ENCODE peak calls at places on chromosomes 11 and 22, in six cellular contexts. P is IMR-90, A is K562, B is A549, X is GM12878, D is HepG2. N is an unnamed sample.

GRCh38 chr11:41201156-41201555 is 258.3 kb downstream of the LRRC4C start:
- DNase-seq in D (peak; percentile 21), A (peak; percentile 5), X (no peak), B (no peak), P (peak; percentile 0), N (peak; percentile 6)

GRCh38 chr11:19079643-19080440 is 19.3 kb upstream of the MRGPRX2 start:
- DNase-seq in P (peak; percentile 68), A (no peak), B (no peak), D (no peak), X (no peak), N (no peak)

GRCh38 chr11:128146926-128147605 is 440.3 kb downstream of the ETS1 start:
- DNase-seq in B (no peak), X (no peak), D (no peak), A (no peak), P (no peak), N (no peak)

GRCh38 chr11:104764718-104765045 is 133.6 kb downstream of the CASP12 start:
- DNase-seq in P (peak; percentile 6), A (no peak), D (no peak), B (no peak), X (no peak), N (no peak)

GRCh38 chr22:35746946-35747703 is 29.5 kb downstream of the APOL5 start:
- DNase-seq in X (no peak), P (peak; percentile 80), B (no peak), A (no peak), D (no peak), N (no peak)

GRCh38 chr22:44448271-44448780 is 49.7 kb downstream of the RTL6 start:
- DNase-seq in D (no peak), A (no peak), X (no peak), B (peak; percentile 58), P (peak; percentile 94), N (no peak)

GRCh38 chr22:18000441-18001039 is 23.8 kb downstream of the MICAL3 start:
- DNase-seq in D (no peak), B (no peak), P (no peak), X (no peak), A (no peak), N (peak; percentile 37)

GRCh38 chr11:36386411-36386810 is 90.3 kb downstream of the PRR5L start:
- DNase-seq in P (no peak), A (no peak), B (no peak), D (no peak), X (no peak), N (no peak)

GRCh38 chr11:83663446-83663845 is 377.3 kb upstream of the CCDC90B start:
- DNase-seq in A (no peak), B (no peak), P (peak; percentile 5), D (no peak), X (no peak), N (no peak)

GRCh38 chr11:18798941-18799469 is 7.4 kb upstream of the PTPN5 start:
- DNase-seq in A (no peak), B (no peak), D (no peak), P (no peak), X (no peak), N (peak; percentile 4)

GRCh38 chr11:64970731-64971151 is 1.2 kb downstream of the MAJIN start:
- DNase-seq in D (no peak), P (no peak), X (no peak), B (no peak), A (no peak), N (no peak)

GRCh38 chr22:20080776-20081654 is 974 bp downstream of the DGCR8 start:
- DNase-seq in P (peak; percentile 67), D (peak; percentile 43), B (peak; percentile 5), A (peak; percentile 76), X (no peak), N (peak; percentile 56)

GRCh38 chr11:61555978-61556377 is 24.9 kb downstream of the SYT7 start:
- DNase-seq in X (no peak), A (no peak), D (no peak), B (no peak), P (no peak), N (no peak)

GRCh38 chr11:63985812-63986155 is 454 bp upstream of the OTUB1 start:
- DNase-seq in X (peak; percentile 15), D (no peak), P (no peak), A (peak; percentile 52), B (no peak), N (no peak)

GRCh38 chr11:17633279-17633986 is 85.9 kb upstream of the MYOD1 start:
- DNase-seq in X (no peak), B (no peak), D (no peak), P (no peak), A (no peak), N (no peak)

GRCh38 chr11:61129608-61130523 is 27.6 kb downstream of the CD5 start:
- DNase-seq in P (peak; percentile 93), X (peak; percentile 44), A (peak; percentile 94), B (peak; percentile 99), D (peak; percentile 82), N (peak; percentile 95)

GRCh38 chr11:104668797-104669463 is 229.3 kb downstream of the CASP12 start:
- DNase-seq in B (no peak), D (peak; percentile 58), A (no peak), X (no peak), P (peak; percentile 94), N (no peak)

GRCh38 chr22:35966314-35967045 is 62.1 kb downstream of the RBFOX2 start:
- DNase-seq in P (peak; percentile 35), A (no peak), X (no peak), B (no peak), D (no peak), N (no peak)

DNA sequence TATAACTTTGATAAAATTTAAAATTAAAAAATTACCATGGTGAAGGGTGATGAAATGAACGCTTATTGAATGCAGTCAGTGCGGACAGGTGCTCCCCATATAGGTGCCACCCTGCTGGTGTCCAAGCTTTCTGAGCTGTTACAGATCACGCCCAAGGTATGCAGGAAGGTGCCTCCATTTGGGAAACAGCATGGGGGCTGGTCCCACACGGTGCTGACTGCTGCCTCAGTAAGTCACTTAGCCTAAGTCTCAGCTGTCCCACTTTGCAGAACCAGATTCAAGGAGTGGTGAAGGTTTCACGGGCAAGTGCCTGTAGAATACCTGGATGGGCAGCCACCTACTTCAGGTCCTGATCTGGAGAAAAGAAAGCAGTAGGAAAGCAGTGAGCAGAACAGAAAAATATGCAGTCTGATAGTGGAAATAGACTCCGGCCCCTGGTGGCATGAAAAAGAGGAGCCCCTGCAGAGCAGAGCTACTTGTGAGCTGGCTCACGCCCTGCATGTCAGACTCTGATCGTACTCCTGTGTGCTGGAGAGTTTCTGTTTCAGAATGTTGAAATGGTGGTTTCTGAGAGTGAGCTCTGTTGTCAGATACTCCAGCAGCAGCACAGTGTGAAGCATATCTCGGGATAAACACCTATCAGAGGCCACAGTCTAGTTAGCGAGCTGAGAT is 33.2 kb downstream of the ADORA2A start:
- DNase-seq in D (peak; percentile 28), X (peak; percentile 42), B (no peak), P (peak; percentile 28), A (no peak), N (no peak)
- TF ChIP-seq BHLHE40 in D (no peak), X (no peak), B (no peak), P (no peak), A (no peak), N (no peak)

DNA sequence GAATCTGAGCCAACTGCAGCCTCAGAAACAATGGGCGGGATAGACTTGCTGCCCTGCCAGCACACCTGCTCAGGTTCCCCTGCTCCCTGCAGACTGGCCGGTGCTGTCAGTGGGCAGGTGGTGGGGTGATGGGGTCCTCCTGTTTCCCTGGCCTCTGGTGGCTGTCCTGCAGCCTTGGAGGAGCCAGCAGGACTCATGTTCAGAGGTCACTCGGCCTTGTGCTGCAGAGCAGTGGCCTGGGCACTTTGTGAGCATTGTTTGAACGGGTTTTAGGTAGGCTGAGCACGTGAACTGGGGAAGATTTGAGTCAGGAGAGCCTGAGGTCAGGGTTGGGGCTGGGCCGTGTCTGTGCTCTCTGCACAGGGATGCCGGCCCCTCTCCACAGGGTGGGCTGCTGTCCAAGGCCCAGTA is 17.6 kb downstream of the PPIL2 start:
- DNase-seq in B (no peak), D (no peak), P (no peak), X (no peak), A (no peak), N (no peak)
- TF ChIP-seq BHLHE40 in B (no peak), D (no peak), P (no peak), X (no peak), A (no peak), N (no peak)

DNA sequence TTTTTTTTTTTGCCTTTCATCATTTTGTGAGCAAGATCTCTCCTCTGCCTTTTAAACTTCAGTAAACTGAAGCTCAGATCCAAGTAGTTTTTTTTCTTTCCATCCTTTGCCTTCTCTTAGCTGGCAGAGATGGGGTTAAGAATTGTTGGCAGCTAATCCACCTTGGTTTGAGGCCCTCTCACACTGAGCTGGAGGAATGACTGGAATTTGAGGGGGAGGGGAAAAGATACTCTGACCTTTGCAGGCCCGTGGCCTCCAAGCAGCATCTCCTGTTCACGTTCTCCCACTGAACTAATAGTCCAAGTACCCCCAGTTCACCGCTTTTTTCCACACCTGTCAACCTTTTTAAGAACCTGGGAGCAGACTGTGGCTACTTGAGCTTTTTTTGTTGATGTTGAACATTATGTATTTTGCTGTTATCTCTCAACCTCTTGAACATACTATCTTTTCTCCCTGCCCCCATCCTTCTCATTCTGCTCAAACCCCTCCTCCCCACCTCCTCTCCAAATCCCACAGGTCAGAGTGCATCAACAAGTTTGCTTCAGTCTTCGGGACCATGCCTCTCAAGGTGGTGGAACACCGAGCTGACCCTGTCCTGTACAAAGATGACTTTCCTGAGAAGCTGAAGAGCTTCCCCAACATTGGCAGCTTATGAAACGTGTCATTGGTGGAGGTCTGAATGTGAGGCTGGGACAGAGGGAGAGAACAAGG is 66.2 kb downstream of the ALX4 start:
- DNase-seq in A (no peak), D (peak; percentile 77), P (peak; percentile 46), B (peak; percentile 28), X (no peak), N (no peak)
- TF ChIP-seq BHLHE40 in A (no peak), D (peak; percentile 25), P (no peak), B (no peak), X (no peak), N (no peak)

DNA sequence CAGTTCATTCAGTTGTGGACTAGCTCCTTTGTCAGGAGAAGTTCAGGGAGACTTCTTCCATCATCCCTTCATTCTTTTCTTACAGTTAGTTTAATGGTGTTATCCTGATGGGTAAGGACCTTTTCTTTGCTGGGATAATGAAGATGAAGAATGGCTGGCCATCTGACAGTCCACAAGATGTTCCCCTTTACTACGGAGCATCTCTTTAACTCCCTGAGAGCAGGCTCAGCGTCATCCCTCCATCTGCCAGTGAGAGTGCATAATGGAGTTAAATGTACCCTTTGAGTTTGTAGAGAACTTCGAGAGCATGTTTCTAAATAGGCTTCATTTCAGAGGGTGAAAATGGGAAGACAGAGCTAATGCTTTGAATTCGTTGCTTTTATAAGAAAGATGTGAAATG is 1.6 kb downstream of the EP300 start:
- DNase-seq in A (peak; percentile 14), B (no peak), D (peak; percentile 31), X (no peak), P (peak; percentile 40), N (no peak)
- TF ChIP-seq BHLHE40 in A (no peak), B (no peak), D (no peak), X (no peak), P (no peak), N (no peak)

DNA sequence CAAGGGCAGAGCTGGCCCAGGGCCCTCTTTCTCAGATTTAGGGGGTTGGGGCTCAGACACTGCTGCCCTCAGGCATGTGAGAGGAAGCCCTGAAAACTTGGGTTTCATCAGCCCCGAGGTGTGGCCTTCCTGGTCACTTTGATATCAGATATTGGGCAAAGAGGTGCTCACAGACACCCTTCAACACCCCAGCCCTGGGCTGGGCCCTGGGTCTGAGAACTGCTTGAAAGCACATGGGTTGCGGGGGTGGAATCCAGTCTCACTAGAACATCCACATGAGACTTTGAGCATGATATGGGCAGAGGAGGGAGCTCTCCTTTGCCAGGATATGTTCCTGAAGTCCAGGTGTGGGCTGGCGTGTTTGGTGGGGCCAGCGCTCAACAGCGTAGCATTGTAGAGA is 10.4 kb downstream of the DGAT2 start:
- DNase-seq in B (no peak), A (no peak), X (no peak), P (no peak), D (no peak), N (no peak)
- TF ChIP-seq BHLHE40 in B (no peak), A (no peak), X (no peak), P (no peak), D (no peak), N (no peak)

GRCh38 chr11:119891392-119891791 is 162.4 kb upstream of the NECTIN1 start:
- DNase-seq in P (no peak), A (no peak), B (no peak), D (no peak), X (no peak), N (no peak)
- TF ChIP-seq BHLHE40 in P (no peak), A (no peak), B (no peak), D (no peak), X (no peak), N (no peak)